ENCODE peak calls at places on chromosomes 6 and 20, in eight cellular contexts. I, B, W, O, R, M, S and G are unnamed samples.

GRCh38 chr6:138222901-138223546 is 4.7 kb upstream of the PBOV1 start:
- DNase-seq in B (no peak), S (no peak), O (no peak), R (no peak), M (no peak), I (no peak), W (no peak), G (no peak)

GRCh38 chr6:26305097-26305841 is 59.7 kb upstream of the BTN3A2 start:
- DNase-seq in O (peak), W (no peak), S (peak), R (peak), B (peak), I (peak), M (peak), G (no peak)

GRCh38 chr6:79335133-79335674 is 100.7 kb upstream of the HMGN3 start:
- DNase-seq in I (no peak), S (no peak), R (no peak), W (no peak), O (no peak), B (no peak), M (no peak), G (no peak)

GRCh38 chr6:133889557-133890301 is 816 bp downstream of the TCF21 start:
- DNase-seq in S (no peak), W (no peak), O (no peak), M (peak), B (no peak), R (peak), I (no peak), G (no peak)

GRCh38 chr20:63706852-63707557 is 771 bp downstream of the ARFRP1 start:
- DNase-seq in O (peak), S (no peak), W (no peak), I (peak), B (peak), R (peak), M (peak), G (peak)

GRCh38 chr20:35674921-35675320 is 10.2 kb upstream of the CPNE1 start:
- DNase-seq in R (no peak), S (peak), B (no peak), M (no peak), W (no peak), O (no peak), I (peak), G (no peak)

GRCh38 chr20:62183426-62184142 is 756 bp downstream of the MTG2 start:
- DNase-seq in R (peak), I (no peak), S (no peak), O (no peak), M (no peak), B (no peak), W (no peak), G (peak)

GRCh38 chr6:1296079-1296478 is 15.8 kb upstream of the FOXQ1 start:
- DNase-seq in I (no peak), R (no peak), O (no peak), B (peak), M (no peak), S (no peak), W (no peak), G (no peak)

GRCh38 chr20:63383556-63383955 is 22.4 kb upstream of the CHRNA4 start:
- DNase-seq in I (no peak), B (no peak), O (no peak), R (no peak), S (no peak), W (no peak), M (no peak), G (no peak)

GRCh38 chr6:73134588-73134987 is 90.7 kb downstream of the KHDC1L start:
- DNase-seq in I (no peak), W (no peak), M (peak), R (peak), B (peak), O (peak), S (no peak), G (no peak)

GRCh38 chr6:38259736-38260135 is 380.0 kb downstream of the BTBD9 start:
- DNase-seq in M (no peak), W (peak), B (no peak), R (no peak), I (no peak), S (no peak), O (no peak), G (no peak)

GRCh38 chr6:170296423-170296745 is 5.5 kb upstream of the DLL1 start:
- DNase-seq in S (no peak), O (no peak), R (no peak), B (no peak), I (no peak), W (no peak), M (no peak), G (no peak)

GRCh38 chr6:81003156-81003555 is 749.3 kb downstream of the TENT5A start:
- DNase-seq in M (no peak), R (no peak), S (no peak), O (no peak), B (no peak), W (no peak), I (no peak), G (no peak)

GRCh38 chr6:142822882-142823578 is 121.9 kb downstream of the HIVEP2 start:
- DNase-seq in I (no peak), R (no peak), M (peak), W (no peak), B (peak), O (no peak), S (no peak), G (no peak)

GRCh38 chr6:2909718-2910117 is 6.6 kb upstream of the SERPINB9 start:
- DNase-seq in S (no peak), I (no peak), O (no peak), M (no peak), B (no peak), R (no peak), W (no peak), G (no peak)

GRCh38 chr6:114558153-114558552 is 215.3 kb upstream of the HS3ST5 start:
- DNase-seq in O (no peak), W (no peak), B (no peak), I (no peak), M (no peak), R (peak), S (no peak), G (no peak)

GRCh38 chr20:41242807-41243206 is 74.7 kb downstream of the ZHX3 start:
- DNase-seq in B (no peak), O (no peak), M (no peak), R (no peak), I (no peak), S (no peak), W (no peak), G (no peak)

GRCh38 chr20:52311209-52311794 is 119.7 kb upstream of the ZFP64 start:
- DNase-seq in I (no peak), R (no peak), W (no peak), M (no peak), S (no peak), O (no peak), B (no peak), G (no peak)

GRCh38 chr20:62117362-62117646 is 5.0 kb upstream of the LSM14B start:
- DNase-seq in I (no peak), W (no peak), O (no peak), S (no peak), B (no peak), R (peak), M (no peak), G (no peak)

GRCh38 chr6:88750936-88751335 is 212.5 kb downstream of the RNGTT start:
- DNase-seq in S (no peak), B (no peak), M (no peak), W (no peak), I (no peak), O (no peak), R (no peak), G (no peak)

GRCh38 chr6:11858439-11858838 is 79.8 kb upstream of the ADTRP start:
- DNase-seq in W (no peak), S (no peak), M (no peak), R (no peak), O (no peak), B (no peak), I (no peak), G (no peak)

GRCh38 chr6:82712826-82713225 is 349.2 kb downstream of the TPBG start:
- DNase-seq in M (no peak), B (no peak), I (no peak), R (peak), S (no peak), W (no peak), O (no peak), G (peak)

GRCh38 chr20:31835977-31836852 is 9.2 kb downstream of the FOXS1 start:
- DNase-seq in O (no peak), R (no peak), I (peak), S (peak), M (no peak), W (peak), B (peak), G (peak)

GRCh38 chr6:145036236-145036635 is 699.1 kb downstream of the EPM2A start:
- DNase-seq in M (no peak), R (no peak), I (no peak), O (no peak), S (no peak), W (no peak), B (no peak), G (no peak)

GRCh38 chr6:72218125-72218524 is 331.8 kb downstream of the RIMS1 start:
- DNase-seq in I (no peak), M (peak), R (peak), W (no peak), O (no peak), S (no peak), B (peak), G (peak)

GRCh38 chr6:21597706-21598273 is 4.2 kb downstream of the SOX4 start:
- DNase-seq in B (no peak), I (no peak), R (peak), O (no peak), W (no peak), M (no peak), S (no peak), G (peak)